ENCODE peak calls at places on chromosomes 13 and 19, in eight cellular contexts. X is cardiac muscle cell; L is hepatocyte; S is psoas muscle; B is EL; I is stimulated activated CD8-positive, alpha-beta memory T cell treated with anti-CD3 and anti-CD28 coated beads, Interleukin-12 subunit alpha, Interleukin-12 subunit beta, amount 100 ng/mL, for 4 hours; V is A549; O is effector memory CD8-positive, alpha-beta T cell. E is an unnamed sample.

GRCh38 chr19:28377077-28377476 is 835.9 kb downstream of the UQCRFS1 start:
- DNase-seq in X (peak), L (peak), S (no peak), B (no peak), I (no peak), V (no peak), O (no peak), E (no peak)

GRCh38 chr13:98484289-98485219 is 92.4 kb downstream of the STK24 start:
- DNase-seq in X (peak), L (peak), S (peak), B (peak), I (peak), V (peak), O (peak), E (no peak)

GRCh38 chr19:49560358-49560900 is 19.9 kb downstream of the NOSIP start:
- DNase-seq in X (no peak), L (no peak), S (peak), B (no peak), I (no peak), V (no peak), O (no peak), E (no peak)

GRCh38 chr13:87331178-87331577 is 340.0 kb upstream of the SLITRK5 start:
- DNase-seq in X (no peak), L (peak), S (no peak), B (no peak), I (no peak), V (no peak), O (no peak), E (no peak)

GRCh38 chr19:35149463-35149862 is 5.1 kb upstream of the FXYD5 start:
- DNase-seq in X (no peak), L (no peak), S (no peak), B (no peak), I (no peak), V (no peak), O (no peak), E (no peak)

GRCh38 chr19:2962018-2962670 is 15.2 kb upstream of the TLE6 start:
- DNase-seq in X (peak), L (peak), S (no peak), B (peak), I (no peak), V (peak), O (peak), E (peak)

GRCh38 chr19:45742969-45743368 is 9.7 kb downstream of the MEIOSIN start:
- DNase-seq in X (no peak), L (no peak), S (no peak), B (no peak), I (no peak), V (no peak), O (no peak), E (no peak)

GRCh38 chr19:38389101-38389925 is 816 bp downstream of the SPRED3 start:
- DNase-seq in X (peak), L (peak), S (no peak), B (peak), I (no peak), V (peak), O (no peak), E (peak)

GRCh38 chr19:47376589-47377144 is 27.6 kb downstream of the DHX34 start:
- DNase-seq in X (no peak), L (no peak), S (no peak), B (no peak), I (no peak), V (no peak), O (no peak), E (no peak)

GRCh38 chr19:6534451-6535093 is 3.7 kb downstream of the TNFSF9 start:
- DNase-seq in X (no peak), L (no peak), S (no peak), B (no peak), I (no peak), V (no peak), O (no peak), E (peak)